ENCODE peak calls at places on chromosomes 1 and 21, in seven cellular contexts. L is C1 segment of cervical spinal cord, O is mucosa of gallbladder, P is anterior cingulate cortex, M is hepatic stellate cell, Y is uterus, H is RKO. T is an unnamed sample.

GRCh38 chr1:1161683-1162079 is 12.0 kb upstream of the TTLL10 start:
- DNase-seq in L (no peak), O (no peak), P (no peak), M (no peak), Y (no peak), H (no peak), T (no peak)

GRCh38 chr1:43035821-43036456 is 77.3 kb upstream of the SLC2A1 start:
- DNase-seq in L (no peak), O (no peak), P (no peak), M (no peak), Y (no peak), H (no peak), T (no peak)

GRCh38 chr1:115832651-115833050 is 8.3 kb downstream of the NHLH2 start:
- DNase-seq in L (no peak), O (no peak), P (no peak), M (no peak), Y (no peak), H (no peak), T (no peak)

GRCh38 chr1:58626293-58626692 is 49.2 kb upstream of the TACSTD2 start:
- DNase-seq in L (no peak), O (no peak), P (no peak), M (no peak), Y (no peak), H (no peak), T (no peak)

GRCh38 chr1:102757363-102757762 is 351.0 kb downstream of the COL11A1 start:
- DNase-seq in L (no peak), O (no peak), P (no peak), M (no peak), Y (no peak), H (no peak), T (no peak)

GRCh38 chr1:21644906-21645305 is 24.3 kb downstream of the RAP1GAP start:
- DNase-seq in L (no peak), O (no peak), P (no peak), M (no peak), Y (no peak), H (no peak), T (no peak)

GRCh38 chr1:44405041-44405803 is at the start of gene RNF220:
- DNase-seq in L (peak; percentile 80), O (peak; percentile 47), P (peak; percentile 77), M (no peak), Y (peak; percentile 29), H (peak; percentile 77), T (no peak)

GRCh38 chr1:85580046-85580411 is 532 bp upstream of the CCN1 start:
- DNase-seq in L (no peak), O (no peak), P (no peak), M (no peak), Y (peak; percentile 61), H (peak; percentile 85), T (no peak)

GRCh38 chr1:77889240-77889637 is 815 bp downstream of the NEXN start:
- DNase-seq in L (no peak), O (no peak), P (no peak), M (peak; percentile 35), Y (no peak), H (no peak), T (no peak)

GRCh38 chr1:226938903-226939438 is 1.1 kb upstream of the COQ8A start:
- DNase-seq in L (no peak), O (peak; percentile 10), P (no peak), M (no peak), Y (no peak), H (peak; percentile 62), T (no peak)

GRCh38 chr1:16166117-16166516 is 10.2 kb upstream of the EPHA2 start:
- DNase-seq in L (no peak), O (no peak), P (no peak), M (no peak), Y (no peak), H (no peak), T (no peak)

GRCh38 chr1:34162852-34163766 is 1.9 kb downstream of the CSMD2 start:
- DNase-seq in L (peak; percentile 74), O (peak; percentile 84), P (peak; percentile 70), M (peak; percentile 63), Y (no peak), H (no peak), T (peak; percentile 27)

GRCh38 chr1:18943914-18944572 is 12.4 kb downstream of the IFFO2 start:
- DNase-seq in L (no peak), O (no peak), P (no peak), M (no peak), Y (no peak), H (no peak), T (no peak)

GRCh38 chr1:34419662-34420061 is 243.0 kb downstream of the C1orf94 start:
- DNase-seq in L (no peak), O (no peak), P (no peak), M (no peak), Y (no peak), H (peak; percentile 31), T (no peak)

GRCh38 chr21:42660118-42660470 is 6.7 kb downstream of the PDE9A start:
- DNase-seq in L (no peak), O (no peak), P (no peak), M (no peak), Y (no peak), H (no peak), T (no peak)

GRCh38 chr21:25556087-25556486 is 51.2 kb downstream of the MRPL39 start:
- DNase-seq in L (no peak), O (no peak), P (no peak), M (no peak), Y (no peak), H (no peak), T (no peak)

GRCh38 chr1:62198069-62198780 is 3.6 kb downstream of the L1TD1 start:
- DNase-seq in L (no peak), O (no peak), P (no peak), M (no peak), Y (no peak), H (no peak), T (no peak)

GRCh38 chr1:10561955-10562354 is 87.2 kb downstream of the PEX14 start:
- DNase-seq in L (no peak), O (no peak), P (no peak), M (no peak), Y (no peak), H (no peak), T (no peak)

GRCh38 chr1:217090073-217090911 is 367.1 kb upstream of the ESRRG start:
- DNase-seq in L (no peak), O (no peak), P (peak; percentile 6), M (no peak), Y (no peak), H (no peak), T (no peak)

GRCh38 chr1:15510611-15511405 is 13.2 kb downstream of the CASP9 start:
- DNase-seq in L (no peak), O (no peak), P (no peak), M (no peak), Y (no peak), H (no peak), T (no peak)

GRCh38 chr1:54976747-54977146 is 3.7 kb upstream of the TMEM61 start:
- DNase-seq in L (no peak), O (no peak), P (no peak), M (no peak), Y (no peak), H (no peak), T (no peak)

GRCh38 chr1:98172578-98172977 is 251.7 kb upstream of the DPYD start:
- DNase-seq in L (no peak), O (no peak), P (no peak), M (no peak), Y (no peak), H (no peak), T (no peak)

GRCh38 chr1:220007438-220007837 is 38.9 kb downstream of the EPRS1 start:
- DNase-seq in L (no peak), O (no peak), P (no peak), M (no peak), Y (no peak), H (no peak), T (no peak)

GRCh38 chr1:220878223-220879081 is 791 bp upstream of the HLX start:
- DNase-seq in L (no peak), O (no peak), P (no peak), M (peak; percentile 57), Y (no peak), H (no peak), T (no peak)

GRCh38 chr1:226886142-226886901 is 15.9 kb downstream of the PSEN2 start:
- DNase-seq in L (no peak), O (no peak), P (no peak), M (no peak), Y (no peak), H (no peak), T (no peak)

GRCh38 chr21:20249401-20249800 is 748.8 kb upstream of the NCAM2 start:
- DNase-seq in L (no peak), O (no peak), P (no peak), M (no peak), Y (no peak), H (no peak), T (no peak)

GRCh38 chr1:231817813-231818212 is 191.2 kb downstream of the DISC1 start:
- DNase-seq in L (no peak), O (no peak), P (no peak), M (peak; percentile 36), Y (no peak), H (no peak), T (no peak)

GRCh38 chr1:7350804-7351203 is 420.3 kb upstream of the VAMP3 start:
- DNase-seq in L (no peak), O (no peak), P (no peak), M (no peak), Y (no peak), H (no peak), T (no peak)

GRCh38 chr1:68624233-68624632 is 127.4 kb upstream of the DEPDC1 start:
- DNase-seq in L (no peak), O (no peak), P (no peak), M (no peak), Y (no peak), H (no peak), T (no peak)

GRCh38 chr1:14954210-14954609 is 199.3 kb upstream of the TMEM51 start:
- DNase-seq in L (no peak), O (no peak), P (no peak), M (no peak), Y (no peak), H (no peak), T (no peak)

GRCh38 chr1:13478687-13479086 is 35.1 kb downstream of the LRRC38 start:
- DNase-seq in L (no peak), O (no peak), P (no peak), M (no peak), Y (no peak), H (no peak), T (no peak)

GRCh38 chr21:42239556-42239955 is 20.6 kb downstream of the ABCG1 start:
- DNase-seq in L (no peak), O (no peak), P (no peak), M (no peak), Y (no peak), H (no peak), T (no peak)

GRCh38 chr1:40785446-40785845 is 1.9 kb downstream of the KCNQ4 start:
- DNase-seq in L (no peak), O (no peak), P (no peak), M (no peak), Y (no peak), H (no peak), T (no peak)

GRCh38 chr1:194295690-194296089 is 1109.3 kb upstream of the B3GALT2 start:
- DNase-seq in L (no peak), O (peak; percentile 19), P (no peak), M (no peak), Y (no peak), H (no peak), T (no peak)

GRCh38 chr1:46549697-46550681 is 1.5 kb downstream of the KNCN start:
- DNase-seq in L (no peak), O (no peak), P (peak; percentile 46), M (peak; percentile 84), Y (no peak), H (no peak), T (no peak)

GRCh38 chr1:6087402-6087772 is 41.7 kb downstream of the KCNAB2 start:
- DNase-seq in L (no peak), O (no peak), P (no peak), M (no peak), Y (no peak), H (no peak), T (no peak)

GRCh38 chr1:201710632-201711031 is 118.3 kb upstream of the IPO9 start:
- DNase-seq in L (no peak), O (no peak), P (no peak), M (no peak), Y (no peak), H (no peak), T (no peak)

GRCh38 chr1:39269791-39270342 is 65.4 kb downstream of the MACF1 start:
- DNase-seq in L (no peak), O (peak; percentile 17), P (no peak), M (no peak), Y (peak; percentile 76), H (no peak), T (no peak)

T was measured in omental fat pad.